ENCODE peak calls at places on chromosome 14, in eight cellular contexts. P, T, C, S, J, Z, Q and V are unnamed samples.

GRCh38 chr14:31420013-31420318 is 384 bp downstream of the HEATR5A start:
- DNase-seq in P (peak), T (no peak), C (peak), S (peak), J (peak), Z (peak), Q (no peak), V (no peak)

GRCh38 chr14:26984318-26985177 is 386.7 kb upstream of the NOVA1 start:
- DNase-seq in P (peak), T (peak), C (peak), S (no peak), J (peak), Z (peak), Q (peak), V (no peak)

GRCh38 chr14:99601301-99601945 is 2.6 kb downstream of the CCDC85C start:
- DNase-seq in P (peak), T (no peak), C (no peak), S (no peak), J (no peak), Z (no peak), Q (no peak), V (no peak)

GRCh38 chr14:61875483-61875882 is 113.3 kb downstream of the SNAPC1 start:
- DNase-seq in P (no peak), T (no peak), C (no peak), S (no peak), J (no peak), Z (no peak), Q (no peak), V (no peak)

GRCh38 chr14:95127531-95127911 is 29.8 kb downstream of the DICER1 start:
- DNase-seq in P (no peak), T (no peak), C (no peak), S (no peak), J (no peak), Z (no peak), Q (no peak), V (no peak)

GRCh38 chr14:100989924-100990323 is 86.4 kb upstream of the RTL1 start:
- DNase-seq in P (no peak), T (no peak), C (no peak), S (no peak), J (peak), Z (no peak), Q (no peak), V (no peak)

GRCh38 chr14:51978566-51979398 is 10.6 kb upstream of the RTRAF start:
- DNase-seq in P (peak), T (peak), C (peak), S (peak), J (peak), Z (peak), Q (peak), V (peak)

GRCh38 chr14:77275855-77276153 is 4.8 kb upstream of the NGB start:
- DNase-seq in P (no peak), T (no peak), C (no peak), S (no peak), J (no peak), Z (no peak), Q (no peak), V (no peak)

GRCh38 chr14:64745511-64746041 is 41.4 kb downstream of the PLEKHG3 start:
- DNase-seq in P (no peak), T (peak), C (no peak), S (no peak), J (no peak), Z (no peak), Q (no peak), V (no peak)

GRCh38 chr14:75223664-75224154 is 47.3 kb upstream of the TMED10 start:
- DNase-seq in P (peak), T (no peak), C (peak), S (no peak), J (no peak), Z (peak), Q (no peak), V (no peak)

GRCh38 chr14:74442757-74443156 is 16.7 kb upstream of the SYNDIG1L start:
- DNase-seq in P (no peak), T (no peak), C (no peak), S (no peak), J (no peak), Z (no peak), Q (no peak), V (no peak)

GRCh38 chr14:29930283-29930682 is 2.6 kb upstream of the PRKD1 start:
- DNase-seq in P (no peak), T (peak), C (no peak), S (no peak), J (no peak), Z (no peak), Q (no peak), V (no peak)

GRCh38 chr14:104659764-104660523 is 29.5 kb upstream of the INF2 start:
- DNase-seq in P (no peak), T (no peak), C (no peak), S (no peak), J (no peak), Z (no peak), Q (no peak), V (no peak)

GRCh38 chr14:49897965-49898364 is 5.1 kb downstream of the ARF6 start:
- DNase-seq in P (no peak), T (no peak), C (no peak), S (no peak), J (no peak), Z (no peak), Q (no peak), V (no peak)

GRCh38 chr14:47585447-47585846 is 90.0 kb downstream of the MDGA2 start:
- DNase-seq in P (no peak), T (no peak), C (no peak), S (no peak), J (no peak), Z (no peak), Q (no peak), V (no peak)

GRCh38 chr14:91090733-91091132 is 23.1 kb upstream of the DGLUCY start:
- DNase-seq in P (no peak), T (no peak), C (no peak), S (no peak), J (no peak), Z (no peak), Q (no peak), V (no peak)

GRCh38 chr14:55977346-55977745 is 140.9 kb upstream of the PELI2 start:
- DNase-seq in P (no peak), T (no peak), C (no peak), S (no peak), J (no peak), Z (no peak), Q (no peak), V (no peak)

GRCh38 chr14:92353447-92353846 is 30.5 kb downstream of the SLC24A4 start:
- DNase-seq in P (no peak), T (no peak), C (no peak), S (no peak), J (no peak), Z (no peak), Q (no peak), V (no peak)

GRCh38 chr14:33685026-33685425 is 265.8 kb downstream of the EGLN3 start:
- DNase-seq in P (no peak), T (no peak), C (no peak), S (no peak), J (no peak), Z (no peak), Q (no peak), V (no peak)

GRCh38 chr14:43161477-43161876 is 1345.6 kb downstream of the FSCB start:
- DNase-seq in P (no peak), T (no peak), C (no peak), S (no peak), J (no peak), Z (no peak), Q (no peak), V (no peak)

GRCh38 chr14:95885866-95886265 is 9.2 kb downstream of the TUNAR start:
- DNase-seq in P (peak), T (no peak), C (no peak), S (no peak), J (no peak), Z (no peak), Q (no peak), V (no peak)

GRCh38 chr14:106210650-106211049 is 684.3 kb downstream of the TMEM121 start:
- DNase-seq in P (no peak), T (no peak), C (no peak), S (no peak), J (no peak), Z (no peak), Q (no peak), V (peak)

GRCh38 chr14:56686416-56686815 is 106.8 kb downstream of the TMEM260 start:
- DNase-seq in P (no peak), T (no peak), C (peak), S (no peak), J (no peak), Z (peak), Q (no peak), V (no peak)

GRCh38 chr14:37122288-37122687 is 50.1 kb downstream of the SLC25A21 start:
- DNase-seq in P (no peak), T (no peak), C (no peak), S (no peak), J (peak), Z (no peak), Q (peak), V (no peak)

GRCh38 chr14:24915958-24916595 is 133.9 kb downstream of the STXBP6 start:
- DNase-seq in P (no peak), T (no peak), C (no peak), S (no peak), J (no peak), Z (no peak), Q (no peak), V (no peak)

GRCh38 chr14:90698379-90698869 is 117.8 kb downstream of the TTC7B start:
- DNase-seq in P (peak), T (no peak), C (peak), S (no peak), J (no peak), Z (peak), Q (no peak), V (no peak)

GRCh38 chr14:101123639-101124525 is 220.4 kb upstream of the RTL1 start:
- DNase-seq in P (no peak), T (no peak), C (no peak), S (no peak), J (no peak), Z (no peak), Q (no peak), V (no peak)

GRCh38 chr14:38627163-38627562 is 371.3 kb upstream of the CLEC14A start:
- DNase-seq in P (no peak), T (no peak), C (no peak), S (no peak), J (no peak), Z (no peak), Q (no peak), V (no peak)

GRCh38 chr14:20455355-20456300 is 602 bp downstream of the APEX1 start:
- DNase-seq in P (peak), T (peak), C (no peak), S (no peak), J (no peak), Z (no peak), Q (no peak), V (no peak)

GRCh38 chr14:50321009-50321660 is 9.0 kb downstream of the DMAC2L start:
- DNase-seq in P (peak), T (peak), C (peak), S (no peak), J (peak), Z (peak), Q (peak), V (peak)

GRCh38 chr14:104678346-104678745 is 11.1 kb upstream of the INF2 start:
- DNase-seq in P (no peak), T (no peak), C (peak), S (peak), J (no peak), Z (no peak), Q (no peak), V (no peak)

GRCh38 chr14:91245029-91245428 is 525 bp upstream of the GPR68 start:
- DNase-seq in P (no peak), T (no peak), C (no peak), S (no peak), J (no peak), Z (no peak), Q (no peak), V (peak)

GRCh38 chr14:32938719-32939253 is at the start of gene NPAS3:
- DNase-seq in P (peak), T (no peak), C (peak), S (peak), J (no peak), Z (no peak), Q (no peak), V (no peak)

GRCh38 chr14:80390911-80391310 is 179.6 kb upstream of the DIO2 start:
- DNase-seq in P (no peak), T (peak), C (no peak), S (no peak), J (peak), Z (no peak), Q (no peak), V (no peak)

GRCh38 chr14:29089849-29090248 is 323.3 kb downstream of the FOXG1 start:
- DNase-seq in P (no peak), T (no peak), C (no peak), S (no peak), J (no peak), Z (no peak), Q (no peak), V (no peak)

GRCh38 chr14:35083530-35084150 is 37.6 kb downstream of the FAM177A1 start:
- DNase-seq in P (no peak), T (no peak), C (no peak), S (no peak), J (no peak), Z (no peak), Q (no peak), V (no peak)

GRCh38 chr14:61174395-61175386 is 106.4 kb downstream of the TMEM30B start:
- DNase-seq in P (no peak), T (no peak), C (no peak), S (no peak), J (no peak), Z (no peak), Q (no peak), V (no peak)

GRCh38 chr14:49621114-49621881 is 699 bp downstream of the MGAT2 start:
- DNase-seq in P (peak), T (peak), C (peak), S (peak), J (peak), Z (peak), Q (no peak), V (no peak)

GRCh38 chr14:50875359-50876090 is 3.7 kb downstream of the ABHD12B start:
- DNase-seq in P (no peak), T (peak), C (no peak), S (no peak), J (no peak), Z (no peak), Q (no peak), V (peak)

GRCh38 chr14:89182326-89182725 is 234.7 kb downstream of the FOXN3 start:
- DNase-seq in P (no peak), T (no peak), C (no peak), S (no peak), J (no peak), Z (no peak), Q (no peak), V (no peak)

GRCh38 chr14:89180546-89180945 is 236.5 kb downstream of the FOXN3 start:
- DNase-seq in P (no peak), T (no peak), C (no peak), S (peak), J (no peak), Z (no peak), Q (no peak), V (no peak)

GRCh38 chr14:89178802-89179201 is 238.2 kb downstream of the FOXN3 start:
- DNase-seq in P (no peak), T (no peak), C (no peak), S (no peak), J (no peak), Z (no peak), Q (no peak), V (no peak)

GRCh38 chr14:89178376-89178775 is 238.7 kb downstream of the FOXN3 start:
- DNase-seq in P (no peak), T (no peak), C (no peak), S (no peak), J (no peak), Z (no peak), Q (no peak), V (no peak)

GRCh38 chr14:89179891-89180404 is 237.1 kb downstream of the FOXN3 start:
- DNase-seq in P (no peak), T (no peak), C (no peak), S (peak), J (no peak), Z (no peak), Q (no peak), V (no peak)
- TF ChIP-seq CTCF in P (no peak), T (no peak), C (no peak), S (no peak), J (no peak), Z (no peak), Q (no peak), V (no peak)

GRCh38 chr14:102362084-102362483 is 606 bp downstream of the CINP start:
- DNase-seq in P (peak), T (peak), C (no peak), S (no peak), J (no peak), Z (no peak), Q (no peak), V (no peak)
- H3K27ac ChIP-seq in P (no peak), T (peak), C (peak), S (peak), J (peak), Z (peak), Q (peak), V (peak)

GRCh38 chr14:88439088-88439487 is 53.6 kb downstream of the SPATA7 start:
- DNase-seq in P (no peak), T (no peak), C (no peak), S (no peak), J (no peak), Z (no peak), Q (no peak), V (no peak)

DNA sequence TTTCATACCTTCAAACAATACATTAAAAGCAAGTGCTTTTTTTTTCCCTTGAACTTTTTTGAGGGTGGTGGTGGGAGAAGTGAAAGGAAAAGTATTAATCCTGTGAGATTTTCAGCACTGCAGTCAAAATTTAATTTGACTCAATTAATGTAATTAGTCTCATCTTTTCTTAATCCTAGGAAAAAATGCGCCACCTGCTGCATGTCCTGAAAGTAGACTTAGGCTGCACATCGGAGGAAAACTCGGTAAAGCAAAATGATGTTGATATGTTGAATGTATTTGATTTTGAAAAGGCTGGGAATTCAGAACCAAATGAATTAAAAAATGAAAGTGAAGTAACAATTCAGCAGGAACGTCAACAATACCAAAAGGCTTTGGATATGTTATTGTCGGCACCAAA is 52.2 kb downstream of the SPATA7 start:
- DNase-seq in P (no peak), T (no peak), C (no peak), S (no peak), J (no peak), Z (no peak), Q (no peak), V (no peak)
- TF ChIP-seq CTCF in P (no peak), T (peak), C (no peak), S (no peak), J (no peak), Z (no peak), Q (peak), V (no peak)

DNA sequence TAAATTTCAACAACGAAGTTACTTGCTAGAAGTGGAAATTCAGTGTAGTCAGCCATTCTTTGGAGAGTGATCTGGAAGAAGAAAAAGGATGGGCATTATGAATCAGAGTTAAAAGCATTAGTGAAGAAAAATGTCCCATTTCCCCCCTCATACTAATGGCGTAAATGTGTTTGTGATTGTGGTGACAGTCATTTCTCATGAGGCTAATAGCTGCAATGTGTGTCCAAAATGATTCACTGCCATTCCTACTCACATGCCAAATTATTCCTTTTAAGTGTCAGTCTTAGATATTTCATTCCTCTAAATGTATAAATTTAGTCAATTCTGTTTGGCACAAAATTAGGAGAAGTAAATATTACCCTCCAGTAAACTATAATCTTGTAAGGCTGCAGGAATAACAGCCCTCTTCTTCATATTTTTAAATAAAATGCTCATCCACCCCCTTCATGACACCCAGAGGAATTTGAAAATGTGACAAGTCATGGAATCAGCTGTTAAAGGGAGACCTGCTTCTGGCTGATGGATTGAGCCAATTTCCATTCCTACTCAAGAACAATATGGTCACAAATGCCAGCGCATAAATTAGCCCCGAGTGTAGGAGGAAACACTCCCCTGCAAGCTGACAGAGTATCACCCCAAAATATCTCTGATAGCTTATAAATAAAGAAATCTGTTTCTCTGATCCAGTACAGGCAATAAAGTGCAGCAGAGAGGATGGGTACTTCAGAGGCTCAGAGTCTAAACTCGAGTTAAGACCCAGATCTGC is 912.3 kb upstream of the SEL1L start:
- DNase-seq in P (no peak), T (no peak), C (no peak), S (no peak), J (no peak), Z (no peak), Q (no peak), V (no peak)
- H3K27ac ChIP-seq in P (no peak), T (no peak), C (no peak), S (no peak), J (no peak), Z (no peak), Q (no peak), V (no peak)

GRCh38 chr14:94045563-94046345 is 19.6 kb downstream of the OTUB2 start:
- DNase-seq in P (peak), T (no peak), C (no peak), S (no peak), J (no peak), Z (peak), Q (no peak), V (no peak)
- TF ChIP-seq CTCF in P (no peak), T (no peak), C (no peak), S (no peak), J (no peak), Z (no peak), Q (no peak), V (no peak)

GRCh38 chr14:23513466-23514008 is 38.0 kb downstream of the ZFHX2 start:
- DNase-seq in P (no peak), T (no peak), C (no peak), S (no peak), J (no peak), Z (no peak), Q (no peak), V (no peak)
- H3K27ac ChIP-seq in P (no peak), T (no peak), C (no peak), S (no peak), J (no peak), Z (no peak), Q (no peak), V (no peak)

DNA sequence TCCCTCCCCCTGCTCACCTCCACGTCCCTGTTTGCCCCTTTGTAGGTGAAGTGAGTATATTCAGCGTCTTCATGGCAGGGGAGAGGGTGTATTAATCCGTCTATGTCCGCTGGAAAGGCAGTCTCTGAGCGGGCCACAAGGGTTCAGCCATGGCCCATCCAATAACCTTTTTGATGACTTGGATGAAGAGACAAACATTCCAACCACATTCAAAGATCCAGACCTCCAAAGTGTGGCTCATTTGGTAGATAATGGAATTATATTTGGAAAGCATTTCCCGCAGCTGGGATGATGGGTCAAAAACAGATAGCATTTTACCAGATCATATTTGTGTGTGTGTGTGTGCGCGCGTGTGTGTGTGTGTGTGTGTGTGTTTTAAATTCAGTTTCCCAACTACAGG is 345.9 kb downstream of the DPF3 start:
- DNase-seq in P (no peak), T (no peak), C (no peak), S (no peak), J (peak), Z (no peak), Q (no peak), V (no peak)
- TF ChIP-seq CTCF in P (no peak), T (no peak), C (no peak), S (no peak), J (no peak), Z (no peak), Q (no peak), V (no peak)